ENCODE peak calls at places on chromosomes 5 and 9, in four cellular contexts. X, J, V and W are unnamed samples.

GRCh38 chr5:141923443-141924313 is at the start of gene DELE1:
- DNase-seq in J (peak; percentile 98), X (peak; percentile 96), V (peak; percentile 94), W (peak; percentile 96)

GRCh38 chr9:23538060-23538387 is 288.0 kb downstream of the ELAVL2 start:
- DNase-seq in J (no peak), X (no peak), V (no peak), W (no peak)

GRCh38 chr5:154287136-154287535 is 96.6 kb downstream of the GALNT10 start:
- DNase-seq in V (peak; percentile 11), J (no peak), X (no peak), W (peak; percentile 86)

GRCh38 chr5:83632874-83633273 is 87.8 kb downstream of the HAPLN1 start:
- DNase-seq in V (no peak), J (no peak), X (no peak), W (no peak)

GRCh38 chr5:173592050-173592669 is 24.3 kb downstream of the BOD1 start:
- DNase-seq in V (no peak), J (no peak), X (no peak), W (no peak)

GRCh38 chr9:130660683-130661460 is 3.5 kb upstream of the PRDM12 start:
- DNase-seq in X (peak; percentile 82), V (no peak), J (no peak), W (no peak)

GRCh38 chr5:67897980-67898379 is 317.6 kb upstream of the PIK3R1 start:
- DNase-seq in X (no peak), J (no peak), V (no peak), W (no peak)

GRCh38 chr9:135295556-135296300 is 183.9 kb upstream of the PPP1R26 start:
- DNase-seq in X (no peak), J (no peak), V (no peak), W (no peak)

GRCh38 chr5:161421067-161421466 is 125.5 kb downstream of the GABRB2 start:
- DNase-seq in J (no peak), V (no peak), X (no peak), W (no peak)

GRCh38 chr5:181160144-181160754 is 12.9 kb downstream of the OR2V2 start:
- DNase-seq in J (peak; percentile 77), X (peak; percentile 64), V (no peak), W (no peak)

GRCh38 chr9:32723801-32724200 is 59.5 kb upstream of the TMEM215 start:
- DNase-seq in X (no peak), J (no peak), V (no peak), W (no peak)

GRCh38 chr5:127878174-127878750 is 175.1 kb downstream of the CCDC192 start:
- DNase-seq in V (peak; percentile 77), X (no peak), J (no peak), W (peak; percentile 22)

GRCh38 chr9:116466289-116467012 is 220.7 kb upstream of the TRIM32 start:
- DNase-seq in V (peak; percentile 37), J (no peak), X (no peak), W (no peak)

GRCh38 chr9:75152416-75152815 is 64.1 kb downstream of the OSTF1 start:
- DNase-seq in V (no peak), J (no peak), X (no peak), W (no peak)

GRCh38 chr5:9347032-9347431 is 198.8 kb downstream of the SEMA5A start:
- DNase-seq in V (no peak), J (no peak), X (no peak), W (no peak)

GRCh38 chr9:113593682-113594281 is 130.3 kb downstream of the RGS3 start:
- DNase-seq in X (peak; percentile 88), J (peak; percentile 96), V (peak; percentile 94), W (peak; percentile 93)

GRCh38 chr5:80569961-80570786 is at the start of gene ANKRD34B:
- DNase-seq in J (no peak), X (peak; percentile 83), V (no peak), W (peak; percentile 6)

GRCh38 chr5:75361310-75361709 is 24.3 kb downstream of the HMGCR start:
- DNase-seq in V (peak; percentile 48), X (no peak), J (no peak), W (peak; percentile 52)

GRCh38 chr9:133164209-133164590 is 486 bp upstream of the GBGT1 start:
- DNase-seq in J (peak; percentile 50), V (no peak), X (no peak), W (no peak)

GRCh38 chr9:134333234-134333873 is 7.1 kb downstream of the RXRA start:
- DNase-seq in X (peak; percentile 62), V (peak; percentile 61), J (no peak), W (no peak)

GRCh38 chr5:39361306-39361705 is 3.0 kb downstream of the C9 start:
- DNase-seq in X (no peak), V (no peak), J (no peak), W (no peak)

GRCh38 chr9:129278391-129279237 is 100.6 kb upstream of the IER5L start:
- DNase-seq in J (peak; percentile 67), X (peak; percentile 79), V (peak; percentile 57), W (peak; percentile 84)

GRCh38 chr5:124871299-124871698 is 124.9 kb upstream of the ZNF608 start:
- DNase-seq in J (no peak), X (no peak), V (no peak), W (no peak)

GRCh38 chr9:95852059-95853032 is 23.1 kb upstream of the ERCC6L2 start:
- DNase-seq in J (no peak), V (no peak), X (no peak), W (no peak)

GRCh38 chr5:97475847-97476246 is 292.8 kb upstream of the RIOK2 start:
- DNase-seq in X (no peak), V (no peak), J (no peak), W (no peak)

GRCh38 chr9:81231011-81231410 is 458.3 kb downstream of the TLE1 start:
- DNase-seq in V (no peak), J (no peak), X (no peak), W (no peak)

GRCh38 chr5:103394676-103395075 is 136.1 kb downstream of the MACIR start:
- DNase-seq in V (no peak), X (no peak), J (no peak), W (no peak)

GRCh38 chr9:107768224-107768623 is 278.7 kb upstream of the KLF4 start:
- DNase-seq in V (no peak), J (no peak), X (no peak), W (peak; percentile 11)
- H3K27ac ChIP-seq in V (no peak overlapping the region), J (no peak overlapping the region), X (peak overlapping the region; percentile 19), W (peak overlapping the region; percentile 10)

GRCh38 chr5:10734832-10735231 is 26.2 kb downstream of the DAP start:
- DNase-seq in V (no peak), X (no peak), J (no peak), W (no peak)
- H3K4me3 ChIP-seq in V (no peak overlapping the region), X (no peak overlapping the region), J (no peak overlapping the region), W (no peak overlapping the region)

GRCh38 chr9:126862461-126862830 is 2.0 kb downstream of the ZBTB34 start:
- DNase-seq in V (no peak), J (no peak), X (no peak), W (peak; percentile 63)
- H3K27ac ChIP-seq in V (peak overlapping the region; percentile 96), J (no peak overlapping the region), X (peak overlapping the region; percentile 94), W (no peak overlapping the region)

GRCh38 chr9:17862081-17862480 is 283.2 kb downstream of the SH3GL2 start:
- DNase-seq in J (peak; percentile 62), V (no peak), X (no peak), W (no peak)

GRCh38 chr9:17859987-17860386 is 281.1 kb downstream of the SH3GL2 start:
- DNase-seq in X (no peak), J (no peak), V (no peak), W (no peak)

GRCh38 chr9:17859228-17859627 is 280.4 kb downstream of the SH3GL2 start:
- DNase-seq in J (no peak), X (no peak), V (peak; percentile 6), W (no peak)

GRCh38 chr9:17863213-17863883 is 284.5 kb downstream of the SH3GL2 start:
- DNase-seq in X (no peak), V (no peak), J (no peak), W (no peak)
- H3K4me3 ChIP-seq in X (no peak overlapping the region), V (no peak overlapping the region), J (no peak overlapping the region), W (no peak overlapping the region)

GRCh38 chr9:136726118-136726517 is 13.7 kb downstream of the DIPK1B start:
- DNase-seq in V (no peak), J (no peak), X (no peak), W (no peak)

GRCh38 chr9:136725612-136726011 is 13.2 kb downstream of the DIPK1B start:
- DNase-seq in V (no peak), J (no peak), X (no peak), W (no peak)

GRCh38 chr9:136728548-136729123 is 14.1 kb downstream of the LCN10 start:
- DNase-seq in X (peak; percentile 89), V (no peak), J (no peak), W (peak; percentile 35)

GRCh38 chr9:136728080-136728547 is 14.6 kb downstream of the LCN10 start:
- DNase-seq in X (peak; percentile 99), J (peak; percentile 94), V (peak; percentile 89), W (peak; percentile 88)

GRCh38 chr9:136726631-136727191 is 14.3 kb downstream of the DIPK1B start:
- DNase-seq in J (no peak), V (peak; percentile 61), X (no peak), W (peak; percentile 35)
- H3K27ac ChIP-seq in J (peak overlapping the region; percentile 49), V (peak overlapping the region; percentile 82), X (no peak overlapping the region), W (no peak overlapping the region)

GRCh38 chr5:23717486-23717885 is 210.1 kb downstream of the PRDM9 start:
- DNase-seq in J (no peak), V (no peak), X (no peak), W (no peak)
- H3K4me3 ChIP-seq in J (no peak overlapping the region), V (no peak overlapping the region), X (no peak overlapping the region), W (no peak overlapping the region)

DNA sequence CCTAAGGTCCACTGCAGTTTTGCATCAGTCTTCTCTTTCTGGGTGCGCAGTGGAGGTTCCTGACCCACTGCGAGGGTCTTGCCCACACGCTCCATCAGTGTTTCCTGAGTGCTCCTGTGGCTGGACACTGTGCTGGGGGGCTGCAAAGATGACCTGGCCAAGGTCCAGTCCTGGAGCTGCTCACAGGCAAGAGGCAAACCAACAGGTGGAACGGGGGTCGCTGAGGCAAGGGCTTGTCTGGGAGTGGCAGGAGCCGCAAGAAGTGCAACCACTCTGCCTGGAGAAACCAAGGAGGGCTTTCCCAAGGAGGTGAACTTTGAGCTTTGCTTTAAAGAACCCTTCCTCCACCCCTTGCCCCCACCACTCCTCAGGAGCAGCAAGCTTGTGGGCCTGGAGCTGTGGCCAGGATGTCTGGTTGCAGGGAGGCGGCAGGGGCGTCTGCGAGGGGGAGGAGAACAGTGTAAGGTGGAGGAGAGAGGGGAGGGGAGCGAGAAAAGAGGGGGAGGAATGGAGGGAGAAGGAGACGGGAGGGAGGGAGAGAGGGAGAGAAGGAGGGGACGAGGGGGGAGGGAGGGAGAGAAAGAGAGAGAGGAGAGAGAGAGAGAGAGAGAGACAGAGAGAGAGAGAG is 444 bp upstream of the CPLX2 start:
- DNase-seq in V (no peak), J (no peak), X (peak; percentile 23), W (no peak)
- H3K27ac ChIP-seq in V (no peak overlapping the region), J (no peak overlapping the region), X (no peak overlapping the region), W (no peak overlapping the region)

DNA sequence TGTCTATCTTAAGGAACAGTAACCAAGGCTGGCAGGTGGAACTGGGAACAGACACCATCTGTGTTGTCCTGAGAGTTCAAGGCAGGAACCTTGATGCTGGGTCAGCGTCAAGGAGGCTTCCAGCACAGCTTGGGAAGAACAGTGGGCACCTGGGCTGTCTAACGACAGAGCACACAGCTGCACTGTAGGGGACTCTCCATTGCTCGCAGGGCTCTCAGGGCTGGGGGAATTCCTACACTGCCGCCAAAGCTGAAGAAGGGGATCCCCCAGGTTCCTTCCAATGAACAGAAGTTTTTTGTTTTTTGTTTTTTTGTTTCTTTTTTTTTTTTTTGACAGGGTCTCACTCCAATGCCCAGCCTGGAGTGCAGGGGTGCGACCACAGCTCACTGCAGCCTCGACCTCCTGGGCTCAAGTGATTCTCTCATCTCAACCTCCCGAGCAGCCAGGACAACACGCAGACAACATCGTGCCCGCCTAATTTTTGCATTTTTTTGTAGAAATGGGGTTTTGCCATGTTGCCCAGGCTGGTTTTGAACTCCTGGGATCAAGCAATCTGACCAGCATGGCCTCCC is 81.9 kb downstream of the PTPN3 start:
- DNase-seq in V (no peak), X (no peak), J (no peak), W (no peak)
- H3K4me3 ChIP-seq in V (no peak overlapping the region), X (no peak overlapping the region), J (no peak overlapping the region), W (no peak overlapping the region)